ENCODE peak calls at places on chromosomes 12 and 14, in six cellular contexts. W, V, O, C, X and L are unnamed samples.

GRCh38 chr14:36238666-36239363 is 62.3 kb upstream of the PTCSC3 start:
- DNase-seq in W (no peak), V (no peak), O (no peak), C (peak), X (no peak), L (peak)

GRCh38 chr12:53174881-53175491 is 5.5 kb upstream of the ZNF740 start:
- DNase-seq in W (peak), V (no peak), O (no peak), C (no peak), X (no peak), L (peak)

GRCh38 chr12:129629901-129630300 is 273.9 kb downstream of the TMEM132D start:
- DNase-seq in W (no peak), V (no peak), O (no peak), C (no peak), X (peak), L (no peak)

GRCh38 chr14:23827100-23827892 is 126.3 kb upstream of the DHRS4 start:
- DNase-seq in W (no peak), V (no peak), O (no peak), C (no peak), X (no peak), L (no peak)

GRCh38 chr14:63650336-63650952 is 8.8 kb upstream of the WDR89 start:
- DNase-seq in W (no peak), V (no peak), O (no peak), C (no peak), X (peak), L (no peak)

GRCh38 chr14:26896447-26896846 is 298.6 kb upstream of the NOVA1 start:
- DNase-seq in W (no peak), V (no peak), O (no peak), C (no peak), X (no peak), L (peak)

GRCh38 chr14:71730471-71730870 is 201.8 kb upstream of the RGS6 start:
- DNase-seq in W (no peak), V (no peak), O (no peak), C (no peak), X (no peak), L (peak)

GRCh38 chr14:72962829-72963312 is 36.6 kb downstream of the DCAF4 start:
- DNase-seq in W (peak), V (peak), O (peak), C (peak), X (no peak), L (peak)

GRCh38 chr12:111673503-111673902 is 12.3 kb downstream of the BRAP start:
- DNase-seq in W (peak), V (peak), O (no peak), C (no peak), X (no peak), L (peak)

GRCh38 chr12:127041985-127042625 is 1224.9 kb upstream of the TMEM132C start:
- DNase-seq in W (no peak), V (no peak), O (no peak), C (peak), X (no peak), L (no peak)

GRCh38 chr14:71623939-71624338 is 308.3 kb upstream of the RGS6 start:
- DNase-seq in W (no peak), V (no peak), O (no peak), C (no peak), X (no peak), L (no peak)

DNA sequence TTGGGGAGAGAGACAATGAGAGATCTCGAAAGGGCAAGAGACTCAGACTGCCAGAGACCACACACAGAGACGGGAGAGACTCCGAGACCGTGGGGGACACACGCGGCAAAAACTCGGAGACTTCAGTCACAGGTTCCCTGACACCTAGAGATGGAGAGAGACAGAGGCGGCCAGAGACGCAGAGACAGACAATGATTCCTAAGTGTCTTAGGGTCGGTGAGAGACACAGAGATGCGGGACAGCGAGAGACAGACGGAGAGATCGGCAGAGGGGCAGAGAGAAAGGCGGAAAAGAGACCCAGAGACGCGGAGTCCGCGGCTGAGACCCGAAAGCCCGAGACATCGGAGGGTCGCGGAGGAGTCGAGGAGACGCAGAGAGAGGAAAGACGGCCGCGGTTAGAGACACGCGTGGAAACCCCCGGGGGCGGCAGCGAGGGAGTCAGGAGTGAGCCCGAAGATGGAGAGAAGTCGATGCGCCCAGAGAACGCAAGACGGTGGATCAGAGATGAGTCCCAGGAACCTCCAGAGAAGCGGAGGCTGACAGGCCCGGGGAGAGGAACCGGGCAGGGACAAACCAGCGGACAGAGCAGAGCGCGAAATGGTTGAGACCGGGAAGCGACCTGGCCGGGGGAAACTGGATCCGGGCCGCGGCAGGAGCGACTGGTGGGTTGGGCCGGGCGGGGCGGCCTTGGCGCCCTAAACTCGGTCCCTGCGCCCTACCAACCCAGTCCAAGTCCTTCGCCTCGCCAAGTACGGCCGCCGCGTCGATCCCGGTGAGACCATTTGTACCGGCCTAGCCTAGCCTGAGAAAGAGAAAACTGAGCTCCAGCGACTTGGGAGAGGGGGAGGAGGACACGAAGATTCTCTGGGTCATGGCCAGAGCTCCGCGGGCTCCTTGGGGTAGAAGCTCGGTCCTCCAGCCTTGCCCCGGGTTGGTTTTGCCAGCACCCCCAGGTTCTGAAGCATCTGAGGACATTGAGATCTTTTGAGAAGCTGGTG is 7.6 kb downstream of the LHX5 start:
- DNase-seq in W (no peak), V (no peak), O (peak), C (no peak), X (no peak), L (no peak)
- TF ChIP-seq EZH2 in W (peak), V (no peak), O (peak), C (peak), X (no peak), L (peak)

GRCh38 chr12:69007166-69007857 is 74.3 kb upstream of the CPM start:
- DNase-seq in W (no peak), V (no peak), O (no peak), C (peak), X (no peak), L (peak)
- H3K27ac ChIP-seq in W (no peak), V (no peak), O (no peak), C (no peak), X (no peak), L (peak)

DNA sequence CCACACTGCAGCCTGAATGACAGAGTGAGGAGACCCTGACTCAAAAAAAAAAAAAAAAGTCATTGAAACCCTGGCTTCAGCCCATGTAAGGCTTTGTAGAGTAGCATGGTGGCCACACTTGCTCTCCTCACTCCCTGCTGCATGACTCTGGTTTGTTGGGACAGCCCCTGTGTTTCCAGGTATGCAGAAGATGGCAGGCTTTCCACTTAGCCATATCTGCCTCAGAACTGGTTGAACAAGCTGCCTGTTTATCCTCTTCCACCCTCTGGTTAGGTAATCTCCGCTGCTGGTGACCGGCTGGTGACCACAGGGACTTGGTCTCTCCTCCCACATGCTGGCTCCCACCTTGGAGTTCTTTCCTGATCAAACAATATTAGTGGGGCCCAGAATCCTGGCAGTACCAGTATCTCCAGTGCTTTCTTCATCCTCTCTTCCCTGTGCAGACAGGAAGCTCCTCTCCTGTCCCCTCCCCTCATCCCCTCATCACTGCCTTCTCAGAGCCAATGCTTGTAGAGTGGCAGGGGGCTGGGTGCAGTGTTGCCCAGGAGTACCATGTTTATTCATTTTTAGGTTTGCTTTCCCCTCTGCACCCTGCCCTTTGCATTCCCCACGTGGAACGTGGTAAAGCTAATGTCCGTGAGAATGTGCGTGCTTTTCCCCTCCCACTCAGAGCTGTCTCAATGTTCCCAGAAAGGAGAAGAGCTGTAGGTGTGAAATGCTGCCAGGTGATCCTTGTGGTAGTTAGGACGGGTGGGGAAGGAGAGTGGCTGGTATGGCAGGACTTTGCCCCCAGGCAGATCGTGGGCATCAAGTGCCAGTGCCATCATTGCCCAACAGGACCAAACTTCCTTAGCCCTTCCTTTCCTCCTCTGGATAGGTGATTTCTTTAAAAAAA is 11.3 kb downstream of the ABHD12B start:
- DNase-seq in W (no peak), V (no peak), O (no peak), C (peak), X (no peak), L (no peak)
- H3K9ac ChIP-seq in W (no peak), V (no peak), O (no peak), C (no peak), X (no peak), L (no peak)

DNA sequence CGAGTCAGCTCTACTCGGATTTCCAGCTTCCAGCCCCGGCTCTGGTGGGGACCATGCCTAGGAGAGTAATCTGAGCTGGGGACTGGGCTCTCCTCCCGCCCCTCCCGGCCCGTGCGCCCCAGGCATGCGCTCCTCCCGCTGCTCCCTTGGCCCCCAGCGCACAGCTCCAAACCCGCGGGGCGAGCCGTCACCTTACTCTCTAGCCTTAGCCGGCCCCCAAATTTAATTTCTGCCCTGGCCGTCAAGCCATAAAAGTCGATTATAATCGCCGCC is 41.7 kb upstream of the CAPRIN2 start:
- DNase-seq in W (no peak), V (no peak), O (no peak), C (no peak), X (no peak), L (peak)
- TF ChIP-seq EZH2 in W (no peak), V (no peak), O (no peak), C (no peak), X (no peak), L (no peak)

DNA sequence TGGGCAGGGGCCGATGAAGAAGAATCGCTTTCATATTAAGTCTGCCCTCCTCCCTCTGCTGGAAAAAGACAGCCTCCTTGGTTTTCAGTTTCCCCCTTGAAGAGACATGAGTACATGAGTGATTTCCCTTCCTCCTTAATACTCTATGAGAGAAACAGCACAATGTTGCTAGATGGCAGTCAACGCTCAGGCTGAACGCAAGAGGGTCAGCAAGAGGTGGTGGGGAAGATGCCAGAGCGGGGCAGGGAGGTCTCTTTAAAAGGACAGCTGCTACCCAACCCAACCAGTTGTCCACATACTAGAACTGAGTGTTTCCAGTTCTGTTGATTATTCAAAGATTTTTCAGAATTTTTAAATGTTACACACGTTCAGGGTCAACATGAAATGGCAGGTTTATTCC is 22.8 kb downstream of the CRACR2A start:
- DNase-seq in W (no peak), V (no peak), O (no peak), C (no peak), X (no peak), L (no peak)
- H3K27ac ChIP-seq in W (no peak), V (no peak), O (no peak), C (no peak), X (peak), L (no peak)

DNA sequence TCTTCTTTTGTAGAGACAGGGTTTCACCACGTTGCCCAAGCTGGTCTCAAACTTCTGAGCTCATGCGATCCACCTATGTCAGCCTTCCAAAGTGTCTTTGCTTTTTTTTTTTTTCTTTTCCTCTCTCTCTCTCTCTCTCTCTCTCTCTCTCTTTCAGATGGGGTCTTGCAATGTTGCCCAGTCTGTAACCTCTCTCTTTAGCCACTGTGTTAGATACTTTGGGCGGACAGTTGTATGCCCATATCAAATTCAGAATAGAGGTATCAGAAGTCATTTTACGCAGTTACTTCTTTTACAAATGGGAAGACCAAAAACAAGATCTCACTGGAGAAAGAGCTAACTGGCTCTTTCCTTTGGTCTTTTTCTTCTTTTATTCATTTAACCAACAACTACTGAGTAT is 6.7 kb downstream of the HEBP1 start:
- DNase-seq in W (no peak), V (no peak), O (no peak), C (no peak), X (no peak), L (no peak)
- H3K9ac ChIP-seq in W (no peak), V (no peak), O (no peak), C (no peak), X (no peak), L (peak)